ENCODE peak calls at places on chromosomes 11 and 22, in four cellular contexts. V is activated naive CD8-positive, alpha-beta T cell treated with anti-CD3 and anti-CD28 coated beads, Interleukin-2, amount 50 U/mL, for 24 hours; L is adrenal gland; A is DMS153. S is an unnamed sample.

GRCh38 chr11:110710520-110711381 is 1.5 kb downstream of the ARHGAP20 start:
- DNase-seq in V (peak; percentile 6), L (peak; percentile 63), A (peak; percentile 21), S (no peak)

GRCh38 chr11:60947666-60948065 is 4.3 kb downstream of the SLC15A3 start:
- DNase-seq in V (no peak), L (no peak), A (no peak), S (no peak)

GRCh38 chr22:45547016-45547345 is 44.3 kb downstream of the FBLN1 start:
- DNase-seq in V (no peak), L (no peak), A (no peak), S (no peak)

GRCh38 chr22:47053865-47054185 is 291.4 kb downstream of the TBC1D22A start:
- DNase-seq in V (no peak), L (no peak), A (no peak), S (no peak)

GRCh38 chr11:76329084-76329648 is 51.8 kb downstream of the THAP12 start:
- DNase-seq in V (no peak), L (no peak), A (no peak), S (no peak)

GRCh38 chr11:20639688-20640087 is 29.7 kb upstream of the NELL1 start:
- DNase-seq in V (no peak), L (no peak), A (no peak), S (no peak)

GRCh38 chr22:27934069-27934468 is 15.0 kb upstream of the PITPNB start:
- DNase-seq in V (no peak), L (no peak), A (no peak), S (no peak)

GRCh38 chr11:24496728-24497396 is at the start of gene LUZP2:
- DNase-seq in V (no peak), L (peak; percentile 61), A (no peak), S (peak; percentile 21)

GRCh38 chr11:32231909-32232493 is 141.1 kb downstream of the RCN1 start:
- DNase-seq in V (peak; percentile 16), L (no peak), A (no peak), S (peak; percentile 7)

GRCh38 chr11:45333023-45333422 is 46.9 kb upstream of the SYT13 start:
- DNase-seq in V (no peak), L (no peak), A (peak; percentile 20), S (peak; percentile 24)

GRCh38 chr11:8252946-8253345 is 10.7 kb downstream of the LMO1 start:
- DNase-seq in V (no peak), L (peak; percentile 5), A (no peak), S (no peak)